ENCODE peak calls at places on chromosomes 3 and 15, in five cellular contexts. W is dorsolateral prefrontal cortex; X is stimulated activated CD8-positive, alpha-beta memory T cell treated with anti-CD3 and anti-CD28 coated beads, Interleukin-4, amount 100 ng/mL, for 24 hours; A is EL; M is stimulated activated naive B cell treated with anti-CD40 and anti-IgM and Interleukin-4, amounts not matched to agents 10 μg/mL and 1 μg/mL and 100 μg/mL, for 72 hours. Z is an unnamed sample.

GRCh38 chr3:138477120-138477519 is 42.7 kb downstream of the ESYT3 start:
- DNase-seq in X (no peak), W (no peak), M (no peak), A (no peak), Z (no peak)

GRCh38 chr15:70149667-70150404 is 52.1 kb upstream of the TLE3 start:
- DNase-seq in A (peak; percentile 5), W (no peak), M (no peak), X (no peak), Z (peak; percentile 42)

GRCh38 chr15:74781673-74782595 is at the start of gene CSK:
- DNase-seq in A (peak; percentile 75), M (peak; percentile 76), X (peak; percentile 66), W (no peak), Z (peak; percentile 15)

GRCh38 chr3:133803474-133803873 is 2.1 kb upstream of the SRPRB start:
- DNase-seq in A (no peak), W (no peak), M (no peak), X (no peak), Z (no peak)

GRCh38 chr3:113000691-113001090 is 9.9 kb downstream of the GTPBP8 start:
- DNase-seq in W (no peak), A (no peak), M (no peak), X (no peak), Z (no peak)

GRCh38 chr3:134077649-134078081 is 47.9 kb upstream of the SLCO2A1 start:
- DNase-seq in X (no peak), M (no peak), A (no peak), W (no peak), Z (no peak)

GRCh38 chr3:179323197-179323901 is 518 bp downstream of the ZNF639 start:
- DNase-seq in A (peak; percentile 78), M (peak; percentile 70), W (peak; percentile 82), X (peak; percentile 40), Z (peak; percentile 35)

GRCh38 chr3:88005066-88005465 is 53.7 kb downstream of the CGGBP1 start:
- DNase-seq in X (no peak), M (no peak), W (no peak), A (peak; percentile 4), Z (no peak)

GRCh38 chr3:195033531-195034091 is 237.3 kb downstream of the XXYLT1 start:
- DNase-seq in M (no peak), A (no peak), W (no peak), X (no peak), Z (peak; percentile 50)

GRCh38 chr3:161510510-161511260 is 14.1 kb downstream of the OTOL1 start:
- DNase-seq in W (no peak), M (no peak), A (no peak), X (no peak), Z (no peak)

GRCh38 chr3:181720281-181720680 is 8.6 kb downstream of the SOX2 start:
- DNase-seq in M (no peak), W (no peak), A (no peak), X (no peak), Z (no peak)

GRCh38 chr3:71247948-71248315 is 335.6 kb downstream of the FOXP1 start:
- DNase-seq in A (no peak), X (no peak), W (no peak), M (no peak), Z (no peak)

GRCh38 chr15:79257454-79257853 is 25.1 kb upstream of the ANKRD34C start:
- DNase-seq in X (no peak), M (no peak), A (no peak), W (no peak), Z (no peak)

GRCh38 chr3:119834754-119835365 is 53.0 kb downstream of the NR1I2 start:
- DNase-seq in A (no peak), M (no peak), X (no peak), W (no peak), Z (no peak)

GRCh38 chr15:89926158-89926557 is 13.4 kb upstream of the ARPIN start:
- DNase-seq in X (no peak), W (no peak), A (no peak), M (no peak), Z (no peak)

GRCh38 chr3:13657660-13658435 is 108.9 kb downstream of the FBLN2 start:
- DNase-seq in M (peak; percentile 26), X (peak; percentile 29), A (peak; percentile 51), W (peak; percentile 68), Z (peak; percentile 40)

GRCh38 chr15:41919954-41920538 is 26.2 kb upstream of the SPTBN5 start:
- DNase-seq in W (no peak), X (no peak), A (peak; percentile 54), M (peak; percentile 23), Z (peak; percentile 28)

GRCh38 chr3:165254812-165255211 is 58.6 kb upstream of the SLITRK3 start:
- DNase-seq in W (no peak), X (no peak), M (no peak), A (no peak), Z (no peak)

GRCh38 chr15:66024998-66025397 is 155.7 kb downstream of the RAB11A start:
- DNase-seq in W (no peak), M (no peak), X (no peak), A (no peak), Z (no peak)

GRCh38 chr15:40081691-40082194 is 26.9 kb downstream of the BMF start:
- DNase-seq in A (peak; percentile 55), X (no peak), M (no peak), W (peak; percentile 81), Z (peak; percentile 21)

GRCh38 chr3:117105650-117106049 is 396.1 kb downstream of the TUSC7 start:
- DNase-seq in A (peak; percentile 60), M (no peak), X (no peak), W (no peak), Z (no peak)

GRCh38 chr3:42658091-42658770 is 4.7 kb downstream of the ZBTB47 start:
- DNase-seq in X (no peak), A (no peak), M (no peak), W (peak; percentile 56), Z (no peak)

GRCh38 chr3:110568246-110568645 is 503.4 kb upstream of the NECTIN3 start:
- DNase-seq in M (no peak), W (no peak), X (no peak), A (peak; percentile 90), Z (peak; percentile 46)

GRCh38 chr3:155386817-155387403 is 93.4 kb upstream of the STRIT1 start:
- DNase-seq in M (no peak), W (no peak), A (no peak), X (no peak), Z (no peak)

GRCh38 chr3:9147896-9148267 is 101.6 kb downstream of the SRGAP3 start:
- DNase-seq in A (no peak), M (no peak), W (no peak), X (no peak), Z (no peak)

GRCh38 chr3:70889162-70890045 is 577.0 kb upstream of the MDFIC2 start:
- DNase-seq in X (no peak), W (no peak), A (no peak), M (no peak), Z (no peak)

GRCh38 chr15:43127752-43128151 is 5.6 kb upstream of the TMEM62 start:
- DNase-seq in A (no peak), X (no peak), W (no peak), M (no peak), Z (no peak)

GRCh38 chr3:108119398-108120109 is 28.7 kb upstream of the CD47 start:
- DNase-seq in A (no peak), W (no peak), M (no peak), X (no peak), Z (no peak)

GRCh38 chr15:78766041-78766440 is 45.2 kb downstream of the ADAMTS7 start:
- DNase-seq in W (no peak), X (no peak), M (no peak), A (no peak), Z (no peak)

GRCh38 chr3:190385835-190386688 is 1.9 kb upstream of the CLDN16 start:
- DNase-seq in A (peak; percentile 97), W (no peak), M (no peak), X (no peak), Z (peak; percentile 96)

GRCh38 chr15:101413239-101413638 is 76.3 kb downstream of the PCSK6 start:
- DNase-seq in M (no peak), X (no peak), W (no peak), A (no peak), Z (no peak)

GRCh38 chr3:55330355-55330754 is 156.8 kb downstream of the WNT5A start:
- DNase-seq in M (no peak), X (no peak), A (peak; percentile 93), W (no peak), Z (peak; percentile 96)

GRCh38 chr3:152205097-152205593 is 63.6 kb upstream of the MBNL1 start:
- DNase-seq in M (no peak), X (no peak), A (no peak), W (no peak), Z (no peak)

GRCh38 chr3:99503350-99503749 is 135.0 kb upstream of the COL8A1 start:
- DNase-seq in W (no peak), A (peak; percentile 27), X (no peak), M (no peak), Z (no peak)

GRCh38 chr3:1953519-1953918 is 145.1 kb upstream of the CNTN4 start:
- DNase-seq in W (peak; percentile 55), A (no peak), X (no peak), M (no peak), Z (no peak)

GRCh38 chr3:152290374-152290773 is 21.6 kb downstream of the MBNL1 start:
- DNase-seq in M (no peak), X (no peak), W (no peak), A (no peak), Z (no peak)

GRCh38 chr3:194620192-194620591 is 13.0 kb downstream of the TMEM44 start:
- DNase-seq in M (no peak), X (no peak), W (no peak), A (no peak), Z (no peak)

GRCh38 chr3:126523745-126524428 is at the start of gene CHST13:
- DNase-seq in M (no peak), X (no peak), W (peak; percentile 45), A (peak; percentile 58), Z (no peak)

GRCh38 chr3:116492379-116492778 is 47.1 kb upstream of the LSAMP start:
- DNase-seq in M (no peak), W (no peak), X (no peak), A (no peak), Z (no peak)